ENCODE peak calls at places on chromosomes 4 and X, in eight cellular contexts. Z is fibroblast of lung; V is mesendoderm; E is GM23338; P is colonic mucosa; S is HepG2; B is tibial nerve; C is CD8-positive, alpha-beta memory T cell. N is an unnamed sample. For H3K4me1, the result is how much of the 10 kb centered on the place peaks cover.

GRCh38 chrX:5681159-5681558 is 547.5 kb downstream of the NLGN4X start:
- DNase-seq in Z (peak), V (peak), E (peak), P (no peak), S (no peak), B (no peak), C (no peak), N (no peak)

GRCh38 chrX:103742339-103742738 is 31.6 kb downstream of the TMEM31 start:
- DNase-seq in Z (no peak), V (no peak), E (peak), P (no peak), S (no peak), B (no peak), C (no peak), N (no peak)

GRCh38 chr4:133866328-133866699 is 335.3 kb downstream of the PABPC4L start:
- DNase-seq in Z (peak), V (peak), E (no peak), P (no peak), S (no peak), B (no peak), C (no peak), N (no peak)

GRCh38 chr4:21879187-21879586 is 69.4 kb downstream of the KCNIP4 start:
- DNase-seq in Z (peak), V (peak), E (peak), P (no peak), S (peak), B (no peak), C (no peak), N (no peak)

GRCh38 chr4:3746701-3747581 is 19.2 kb upstream of the ADRA2C start:
- DNase-seq in Z (no peak), V (no peak), E (no peak), P (no peak), S (no peak), B (no peak), C (no peak), N (no peak)

GRCh38 chrX:94722578-94722977 is 1048.6 kb downstream of the FAM133A start:
- DNase-seq in Z (no peak), V (no peak), E (no peak), P (no peak), S (no peak), B (no peak), C (no peak), N (no peak)

GRCh38 chr4:89110541-89110985 is 770 bp upstream of the TIGD2 start:
- DNase-seq in Z (no peak), V (peak), E (peak), P (no peak), S (no peak), B (no peak), C (no peak), N (peak)

GRCh38 chrX:17861496-17862011 is 456 bp upstream of the RAI2 start:
- DNase-seq in Z (no peak), V (no peak), E (peak), P (no peak), S (no peak), B (no peak), C (no peak), N (no peak)

GRCh38 chrX:123740006-123740405 is 7.2 kb upstream of the THOC2 start:
- DNase-seq in Z (no peak), V (peak), E (peak), P (no peak), S (no peak), B (no peak), C (no peak), N (no peak)

GRCh38 chr4:146342600-146343192 is 128.4 kb downstream of the REELD1 start:
- DNase-seq in Z (peak), V (peak), E (peak), P (peak), S (no peak), B (no peak), C (no peak), N (peak)

GRCh38 chr4:6944311-6945051 is 34.9 kb downstream of the TBC1D14 start:
- DNase-seq in Z (no peak), V (no peak), E (no peak), P (peak), S (no peak), B (no peak), C (no peak), N (peak)

GRCh38 chr4:139645458-139645857 is 20.2 kb upstream of the MGST2 start:
- DNase-seq in Z (no peak), V (no peak), E (no peak), P (no peak), S (no peak), B (no peak), C (no peak), N (no peak)

GRCh38 chr4:73844352-73844751 is 7.9 kb downstream of the CXCL6 start:
- DNase-seq in Z (peak), V (peak), E (no peak), P (no peak), S (no peak), B (no peak), C (no peak), N (no peak)

GRCh38 chrX:131745942-131746489 is 202.1 kb downstream of the OR13H1 start:
- DNase-seq in Z (no peak), V (no peak), E (no peak), P (no peak), S (no peak), B (no peak), C (no peak), N (no peak)

GRCh38 chr4:6959261-6959660 is 49.6 kb downstream of the TBC1D14 start:
- DNase-seq in Z (no peak), V (no peak), E (no peak), P (no peak), S (no peak), B (no peak), C (no peak), N (no peak)

GRCh38 chrX:63764946-63765345 is 20.1 kb downstream of the ARHGEF9 start:
- DNase-seq in Z (peak), V (no peak), E (no peak), P (no peak), S (no peak), B (no peak), C (no peak), N (no peak)

GRCh38 chr4:59044316-59044715 is 1934.1 kb upstream of the IGFBP7 start:
- DNase-seq in Z (no peak), V (no peak), E (no peak), P (no peak), S (no peak), B (no peak), C (no peak), N (no peak)

GRCh38 chr4:4575284-4576211 is 33.7 kb upstream of the STX18 start:
- DNase-seq in Z (peak), V (peak), E (peak), P (peak), S (no peak), B (no peak), C (peak), N (peak)

GRCh38 chrX:141220342-141221008 is 21.8 kb downstream of the SPANXC start:
- DNase-seq in Z (peak), V (peak), E (no peak), P (no peak), S (no peak), B (no peak), C (no peak), N (no peak)

GRCh38 chr4:99405433-99406115 is 29.6 kb downstream of the ADH7 start:
- DNase-seq in Z (peak), V (peak), E (peak), P (peak), S (peak), B (peak), C (peak), N (peak)

GRCh38 chr4:73990988-73991883 is 3.2 kb upstream of the PPBP start:
- DNase-seq in Z (no peak), V (no peak), E (no peak), P (no peak), S (no peak), B (no peak), C (no peak), N (no peak)

GRCh38 chrX:567891-568290 is 62.7 kb upstream of the SHOX start:
- DNase-seq in Z (no peak), V (no peak), E (no peak), P (no peak), S (no peak), B (no peak), C (no peak), N (no peak)

GRCh38 chr4:111923786-111924185 is 221.5 kb upstream of the FAM241A start:
- DNase-seq in Z (peak), V (no peak), E (no peak), P (no peak), S (no peak), B (no peak), C (no peak), N (no peak)

GRCh38 chr4:8047837-8048678 is 108.4 kb upstream of the AFAP1 start:
- DNase-seq in Z (no peak), V (no peak), E (peak), P (no peak), S (no peak), B (no peak), C (no peak), N (no peak)

GRCh38 chr4:42673084-42673429 is 16.2 kb upstream of the ATP8A1 start:
- DNase-seq in Z (peak), V (no peak), E (no peak), P (no peak), S (no peak), B (no peak), C (no peak), N (no peak)

GRCh38 chrX:154355094-154355775 is 19.2 kb downstream of the FLNA start:
- DNase-seq in Z (no peak), V (no peak), E (no peak), P (no peak), S (no peak), B (no peak), C (no peak), N (no peak)

GRCh38 chr4:48193921-48194320 is 59.9 kb upstream of the TXK start:
- DNase-seq in Z (no peak), V (no peak), E (no peak), P (no peak), S (no peak), B (no peak), C (no peak), N (no peak)

GRCh38 chr4:48194986-48195773 is 61.1 kb upstream of the TXK start:
- DNase-seq in Z (peak), V (no peak), E (no peak), P (no peak), S (no peak), B (no peak), C (no peak), N (peak)

GRCh38 chr4:48196758-48197504 is 62.9 kb upstream of the TXK start:
- DNase-seq in Z (no peak), V (no peak), E (no peak), P (no peak), S (no peak), B (no peak), C (no peak), N (no peak)

GRCh38 chr4:48195853-48196252 is 61.8 kb upstream of the TXK start:
- DNase-seq in Z (no peak), V (no peak), E (no peak), P (no peak), S (no peak), B (no peak), C (no peak), N (no peak)

GRCh38 chr4:48197643-48198237 is 63.7 kb upstream of the TXK start:
- DNase-seq in Z (no peak), V (no peak), E (no peak), P (no peak), S (no peak), B (no peak), C (no peak), N (no peak)
- H3K4me1 ChIP-seq in Z (under half), V (under half), E (under half), P (under half), S (under half), B (under half), C (under half), N (under half)

GRCh38 chr4:80254114-80254513 is 12.3 kb upstream of the FGF5 start:
- DNase-seq in Z (no peak), V (no peak), E (no peak), P (no peak), S (no peak), B (no peak), C (no peak), N (no peak)
- H3K4me1 ChIP-seq in Z (under half), V (under half), E (under half), P (under half), S (under half), B (under half), C (under half), N (under half)

GRCh38 chr4:173880897-173881296 is 350.9 kb upstream of the HAND2 start:
- DNase-seq in Z (no peak), V (no peak), E (no peak), P (no peak), S (no peak), B (no peak), C (no peak), N (no peak)
- H3K4me1 ChIP-seq in Z (under half), V (under half), E (under half), P (under half), S (under half), B (under half), C (under half), N (under half)

DNA sequence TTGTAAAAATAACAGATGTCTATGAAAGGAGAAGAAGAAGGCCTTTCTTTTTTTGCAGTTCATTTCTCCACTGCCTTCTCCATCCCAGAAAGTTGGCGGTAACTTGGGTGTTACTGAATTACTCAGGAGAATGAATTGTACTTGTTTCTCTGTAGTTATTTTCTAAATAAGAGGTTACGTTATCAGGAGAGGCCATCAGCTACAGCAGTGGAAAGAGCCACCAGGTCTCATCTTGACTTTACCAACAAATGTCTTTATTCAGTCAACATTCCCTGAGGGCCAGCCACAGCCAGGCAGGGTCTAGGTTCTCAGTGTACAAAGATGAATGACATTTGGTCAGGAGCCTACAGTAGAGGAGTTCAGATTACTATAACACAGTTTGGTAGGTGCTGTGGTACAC is 8.1 kb downstream of the HADH start:
- DNase-seq in Z (no peak), V (no peak), E (no peak), P (no peak), S (no peak), B (no peak), C (no peak), N (no peak)
- H3K4me1 ChIP-seq in Z (under half), V (under half), E (under half), P (under half), S (under half), B (under half), C (under half), N (under half)

DNA sequence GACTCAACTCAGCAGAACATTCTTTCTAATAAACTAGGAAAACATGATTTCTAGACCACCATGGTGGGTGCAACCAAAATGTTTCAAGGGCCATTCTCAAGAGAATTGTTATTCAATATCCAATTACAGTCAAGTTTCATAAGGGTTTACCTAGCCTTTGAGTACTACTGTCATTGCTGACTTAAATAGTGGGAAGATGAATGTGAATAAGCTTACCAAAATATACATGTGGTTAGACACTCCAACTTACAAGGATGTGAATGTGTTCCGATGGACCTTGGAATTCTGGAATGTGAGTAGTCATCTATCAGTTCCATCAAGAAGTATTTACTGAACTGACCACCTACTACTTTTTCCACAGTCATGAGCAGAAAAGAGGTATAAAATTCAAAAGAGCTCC is 16.9 kb downstream of the SH3RF1 start:
- DNase-seq in Z (peak), V (no peak), E (no peak), P (no peak), S (no peak), B (no peak), C (no peak), N (peak)
- H3K4me1 ChIP-seq in Z (under half), V (under half), E (half or more), P (under half), S (half or more), B (under half), C (under half), N (under half)

GRCh38 chr4:144499777-144500176 is 146.2 kb upstream of the HHIP start:
- DNase-seq in Z (no peak), V (no peak), E (no peak), P (no peak), S (no peak), B (no peak), C (no peak), N (no peak)
- H3K4me1 ChIP-seq in Z (under half), V (under half), E (under half), P (under half), S (under half), B (under half), C (under half), N (under half)

GRCh38 chr4:1325681-1326635 is 21.1 kb upstream of the UVSSA start:
- DNase-seq in Z (no peak), V (no peak), E (no peak), P (no peak), S (no peak), B (no peak), C (no peak), N (no peak)
- H3K4me1 ChIP-seq in Z (under half), V (under half), E (under half), P (under half), S (under half), B (under half), C (under half), N (under half)

DNA sequence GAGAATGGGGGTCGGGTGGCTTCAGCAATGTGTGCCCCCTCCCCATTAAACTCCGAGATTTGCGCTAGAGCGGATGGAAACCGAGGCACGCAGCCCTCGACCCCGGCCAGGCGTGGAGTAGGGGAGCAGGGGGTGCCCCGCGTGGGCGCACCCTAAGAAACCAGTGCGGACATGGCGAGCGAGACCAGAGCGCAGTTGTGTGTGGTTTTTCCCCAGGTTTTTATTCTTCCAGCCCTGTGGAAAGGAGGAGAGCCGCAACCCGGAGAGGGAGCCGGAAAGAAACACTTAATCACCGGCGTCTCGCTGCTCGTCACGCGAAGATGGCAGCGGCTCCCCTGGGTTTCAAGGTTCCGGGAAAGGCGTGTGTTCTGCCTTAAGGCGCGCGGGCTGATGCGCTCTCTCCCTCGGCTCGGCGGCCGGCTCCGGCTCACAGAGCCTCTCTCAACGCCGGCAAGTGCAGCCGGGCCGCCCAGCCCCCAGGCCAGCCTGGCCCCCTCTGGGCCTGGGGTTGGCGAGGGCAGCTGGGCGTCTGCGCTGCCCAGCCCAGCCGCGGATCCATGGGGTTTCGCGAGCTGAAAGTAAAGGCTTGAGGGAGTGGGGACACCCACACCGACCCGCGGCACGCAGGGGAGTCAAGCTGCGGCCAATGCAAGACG is 73.9 kb upstream of the BCOR start:
- DNase-seq in Z (peak), V (peak), E (no peak), P (peak), S (no peak), B (no peak), C (peak), N (no peak)
- H3K4me1 ChIP-seq in Z (under half), V (under half), E (under half), P (under half), S (half or more), B (under half), C (under half), N (under half)

GRCh38 chrX:13703589-13703988 is 14.7 kb downstream of the RAB9A start:
- DNase-seq in Z (no peak), V (no peak), E (no peak), P (no peak), S (no peak), B (no peak), C (no peak), N (no peak)

GRCh38 chrX:13702390-13702789 is 13.5 kb downstream of the RAB9A start:
- DNase-seq in Z (no peak), V (no peak), E (no peak), P (no peak), S (no peak), B (no peak), C (no peak), N (no peak)

GRCh38 chrX:13700380-13700779 is 11.5 kb downstream of the RAB9A start:
- DNase-seq in Z (no peak), V (no peak), E (no peak), P (no peak), S (no peak), B (no peak), C (no peak), N (no peak)

GRCh38 chrX:13699183-13699826 is 10.4 kb downstream of the RAB9A start:
- DNase-seq in Z (peak), V (no peak), E (no peak), P (peak), S (no peak), B (no peak), C (no peak), N (peak)

GRCh38 chrX:13703135-13703534 is 14.2 kb downstream of the RAB9A start:
- DNase-seq in Z (no peak), V (no peak), E (no peak), P (no peak), S (no peak), B (no peak), C (no peak), N (no peak)
- H3K4me1 ChIP-seq in Z (under half), V (under half), E (under half), P (under half), S (under half), B (under half), C (under half), N (under half)

GRCh38 chrX:65689377-65689776 is 21.9 kb downstream of the MSN start:
- DNase-seq in Z (no peak), V (peak), E (no peak), P (no peak), S (no peak), B (no peak), C (no peak), N (no peak)

GRCh38 chrX:65686246-65686645 is 18.8 kb downstream of the MSN start:
- DNase-seq in Z (no peak), V (no peak), E (no peak), P (no peak), S (no peak), B (no peak), C (no peak), N (no peak)

GRCh38 chrX:65687367-65687766 is 19.9 kb downstream of the MSN start:
- DNase-seq in Z (no peak), V (no peak), E (no peak), P (no peak), S (no peak), B (no peak), C (no peak), N (no peak)

GRCh38 chrX:65688403-65688881 is 21.0 kb downstream of the MSN start:
- DNase-seq in Z (peak), V (no peak), E (no peak), P (no peak), S (no peak), B (no peak), C (no peak), N (no peak)

GRCh38 chrX:65690057-65690855 is 22.8 kb downstream of the MSN start:
- DNase-seq in Z (peak), V (no peak), E (no peak), P (no peak), S (no peak), B (no peak), C (no peak), N (no peak)
- H3K4me1 ChIP-seq in Z (under half), V (under half), E (under half), P (under half), S (under half), B (under half), C (half or more), N (under half)